ENCODE peak calls at places on chromosomes 1 and 21, in ten cellular contexts. L is left colon, D is AG20443, K is H54, H is spleen, C is NCI-H748 treated with DMSO at 0.1 percent for 48 hours, P is mesenchymal stem cell, Z is ovary, A is Calu3, M is renal cortical epithelial cell. W is an unnamed sample.

GRCh38 chr1:219062161-219062560 is 111.5 kb upstream of the LYPLAL1 start:
- DNase-seq in M (no peak), D (no peak), P (no peak), A (no peak), K (no peak), C (no peak), L (no peak), Z (no peak), H (no peak), W (no peak)

GRCh38 chr1:8870118-8870517 is 8.4 kb downstream of the ENO1 start:
- DNase-seq in D (no peak), P (no peak), C (no peak), M (no peak), H (no peak), A (no peak), K (no peak), Z (no peak), L (no peak), W (no peak)

GRCh38 chr1:213014642-213015041 is 1.0 kb downstream of the ANGEL2 start:
- DNase-seq in H (no peak), L (no peak), C (no peak), K (no peak), M (peak), D (peak), Z (no peak), A (no peak), P (peak), W (no peak)

GRCh38 chr1:207890136-207890738 is 20.7 kb downstream of the CD34 start:
- DNase-seq in P (peak), A (peak), Z (peak), D (peak), M (peak), C (no peak), K (peak), H (peak), L (peak), W (peak)

GRCh38 chr1:217134857-217135568 is 411.8 kb upstream of the ESRRG start:
- DNase-seq in D (no peak), M (no peak), P (peak), H (no peak), Z (no peak), A (peak), L (no peak), K (no peak), C (peak), W (no peak)

GRCh38 chr21:42232176-42232825 is 13.4 kb downstream of the ABCG1 start:
- DNase-seq in Z (no peak), L (no peak), P (no peak), C (no peak), M (no peak), A (no peak), K (no peak), D (no peak), H (peak), W (no peak)

GRCh38 chr21:42237161-42237560 is 18.2 kb downstream of the ABCG1 start:
- DNase-seq in A (no peak), P (no peak), C (no peak), M (no peak), D (no peak), L (no peak), Z (no peak), H (peak), K (no peak), W (no peak)

GRCh38 chr1:2275796-2276536 is 47.8 kb downstream of the SKI start:
- DNase-seq in Z (no peak), P (peak), K (no peak), H (no peak), C (no peak), M (peak), L (no peak), A (no peak), D (peak), W (no peak)

GRCh38 chr1:157311730-157312269 is 173.6 kb upstream of the ETV3 start:
- DNase-seq in C (no peak), H (no peak), L (no peak), K (no peak), P (no peak), Z (no peak), M (no peak), D (no peak), A (no peak), W (no peak)

GRCh38 chr1:96236156-96236739 is 485.3 kb upstream of the PTBP2 start:
- DNase-seq in P (peak), C (peak), K (peak), M (peak), D (peak), A (peak), L (no peak), H (no peak), Z (no peak), W (peak)

GRCh38 chr1:161259765-161260164 is 1.2 kb downstream of the PCP4L1 start:
- DNase-seq in K (no peak), L (no peak), H (no peak), C (no peak), P (no peak), A (no peak), Z (no peak), D (no peak), M (no peak), W (no peak)

GRCh38 chr1:50023292-50024159 is at the start of gene AGBL4:
- DNase-seq in M (peak), K (no peak), A (no peak), D (peak), Z (peak), H (peak), L (peak), P (no peak), C (peak), W (no peak)

GRCh38 chr1:3907031-3907534 is 7.0 kb upstream of the C1orf174 start:
- DNase-seq in P (no peak), K (no peak), Z (no peak), M (no peak), H (peak), C (no peak), A (no peak), L (no peak), D (no peak), W (no peak)

GRCh38 chr1:226365166-226365565 is 42.7 kb downstream of the PARP1 start:
- DNase-seq in L (no peak), K (no peak), H (no peak), C (no peak), Z (no peak), A (no peak), D (no peak), M (no peak), P (no peak), W (no peak)

GRCh38 chr1:61140778-61141177 is 58.4 kb downstream of the NFIA start:
- DNase-seq in H (no peak), M (no peak), C (no peak), P (no peak), L (no peak), K (no peak), A (no peak), Z (no peak), D (no peak), W (no peak)

GRCh38 chr1:155184351-155184811 is 10.7 kb downstream of the TRIM46 start:
- DNase-seq in H (no peak), A (no peak), L (peak), P (no peak), Z (peak), M (no peak), K (no peak), D (no peak), C (no peak), W (no peak)

GRCh38 chr1:116835161-116835560 is 74.6 kb upstream of the PTGFRN start:
- DNase-seq in K (no peak), M (no peak), C (no peak), A (no peak), D (no peak), H (no peak), P (no peak), Z (no peak), L (no peak), W (no peak)

GRCh38 chr21:36487641-36488307 is 7.9 kb upstream of the CLDN14 start:
- DNase-seq in K (no peak), L (peak), A (no peak), M (no peak), D (no peak), H (no peak), P (no peak), Z (no peak), C (no peak), W (no peak)

GRCh38 chr1:54996869-54997710 is 1.6 kb upstream of the BSND start:
- DNase-seq in P (peak), M (no peak), D (peak), H (no peak), Z (no peak), K (no peak), L (no peak), C (no peak), A (no peak), W (no peak)

GRCh38 chr1:234998174-234998741 is 130.4 kb downstream of the TOMM20 start:
- DNase-seq in M (peak), P (peak), H (no peak), K (no peak), A (peak), D (peak), C (no peak), L (peak), Z (peak), W (peak)

GRCh38 chr1:89277725-89278124 is 5.1 kb upstream of the GBP5 start:
- DNase-seq in K (no peak), C (no peak), Z (no peak), P (no peak), D (no peak), M (no peak), L (no peak), A (no peak), H (no peak), W (peak)

GRCh38 chr1:65952692-65953091 is 160.0 kb downstream of the PDE4B start:
- DNase-seq in P (peak), K (no peak), L (no peak), D (no peak), A (no peak), H (no peak), C (no peak), M (peak), Z (no peak), W (peak)

GRCh38 chr1:5513891-5514515 is 478.2 kb downstream of the NPHP4 start:
- DNase-seq in M (peak), C (peak), P (no peak), H (no peak), L (peak), D (no peak), K (no peak), A (no peak), Z (no peak), W (no peak)

GRCh38 chr1:60678802-60679201 is 403.6 kb upstream of the NFIA start:
- DNase-seq in L (no peak), D (no peak), Z (no peak), H (no peak), A (no peak), C (no peak), M (no peak), K (no peak), P (no peak), W (no peak)

GRCh38 chr1:201791775-201792166 is 37.2 kb upstream of the IPO9 start:
- DNase-seq in L (no peak), M (peak), P (peak), H (no peak), A (no peak), C (no peak), D (peak), Z (peak), K (peak), W (peak)

GRCh38 chr1:97159342-97159741 is 437.8 kb downstream of the PTBP2 start:
- DNase-seq in H (no peak), D (no peak), P (no peak), A (no peak), C (no peak), Z (no peak), K (no peak), M (no peak), L (no peak), W (no peak)

GRCh38 chr1:207401578-207401977 is 52.5 kb upstream of the CR2 start:
- DNase-seq in C (no peak), Z (no peak), A (no peak), L (no peak), D (no peak), K (no peak), M (no peak), P (no peak), H (no peak), W (no peak)

GRCh38 chr1:55315552-55315951 is 100.4 kb upstream of the USP24 start:
- DNase-seq in H (no peak), M (no peak), L (no peak), A (no peak), D (no peak), K (no peak), C (no peak), Z (no peak), P (no peak), W (no peak)

GRCh38 chr21:34510148-34511142 is 1.6 kb downstream of the KCNE1 start:
- DNase-seq in M (peak), Z (peak), D (peak), K (peak), H (peak), A (peak), L (peak), P (peak), C (peak), W (peak)